ENCODE peak calls at places on chromosome 11, in eight cellular contexts. W is activated T-helper 17 cell treated with anti-CD3 and anti-CD28 coated beads, Interleukin-2, amount 50 U/mL, for 72 hours; U is activated T-cell treated with anti-CD3 and anti-CD28 coated beads, Interleukin-2, amount 50 U/mL, for 4 hours; S is stimulated activated naive CD8-positive, alpha-beta T cell treated with anti-CD3 and anti-CD28 coated beads, Interleukin-15, Interleukin-2, amounts not matched to agents 100 U/mL and 50 U/mL, for 24 hours; Q is body of pancreas; X is CD4-positive, CD25-positive, alpha-beta regulatory T cell; A is CD4-positive, alpha-beta T cell; G is Right ventricle myocardium inferior. H is an unnamed sample.

GRCh38 chr11:61766353-61766841 is 14.0 kb downstream of the MYRF start:
- ATAC-seq in W (no peak), U (no peak), S (no peak), Q (no peak), X (no peak), A (no peak), G (no peak), H (no peak)

GRCh38 chr11:61071880-61072279 is 30.4 kb upstream of the CD5 start:
- ATAC-seq in W (no peak), U (no peak), S (no peak), Q (no peak), X (no peak), A (no peak), G (no peak), H (no peak)

GRCh38 chr11:62666259-62666926 is 1.3 kb downstream of the CSKMT start:
- ATAC-seq in W (no peak), U (no peak), S (no peak), Q (no peak), X (no peak), A (no peak), G (no peak), H (no peak)

GRCh38 chr11:46361283-46362145 is 14.3 kb downstream of the DGKZ start:
- ATAC-seq in W (peak), U (peak), S (peak), Q (peak), X (peak), A (peak), G (peak), H (peak)

GRCh38 chr11:74636633-74637184 is 44.3 kb downstream of the POLD3 start:
- ATAC-seq in W (peak), U (peak), S (peak), Q (no peak), X (no peak), A (no peak), G (no peak), H (no peak)

GRCh38 chr11:60143768-60144167 is 39.1 kb downstream of the MS4A6A start:
- ATAC-seq in W (peak), U (peak), S (no peak), Q (no peak), X (no peak), A (peak), G (no peak), H (no peak)

GRCh38 chr11:2466869-2467694 is 22.3 kb downstream of the KCNQ1 start:
- ATAC-seq in W (peak), U (peak), S (peak), Q (no peak), X (peak), A (peak), G (no peak), H (peak)

GRCh38 chr11:36601145-36601544 is 3.1 kb upstream of the RAG2 start:
- ATAC-seq in W (no peak), U (no peak), S (no peak), Q (no peak), X (no peak), A (no peak), G (no peak), H (no peak)

H was measured in stimulated activated memory B cell treated with anti-CD40 and anti-IgM and Interleukin-4, amounts not matched to agents 10 μg/mL and 1 μg/mL and 100 μg/mL, for 72 hours.